ENCODE peak calls at places on chromosomes 6 and 20, in eight cellular contexts. One of them, this sample, is unnamed.

GRCh38 chr6:47519279-47519678 is 41.7 kb downstream of the CD2AP start:
- DNase-seq in AG08396: no peak
- DNase-seq in amniotic stem cell: no peak
- DNase-seq in T-helper 9 cell: no peak
- DNase-seq in NT2/D1: no peak
- DNase-seq in T-helper 17 cell: no peak
- DNase-seq in NCI-H1417: no peak
- DNase-seq in stimulated activated naive CD4-positive, alpha-beta T cell treated with Interleukin-2 at 50 U/mL for 16 hours: no peak
- DNase-seq in this sample: no peak

GRCh38 chr6:15905488-15906392 is 223.1 kb upstream of the MYLIP start:
- DNase-seq in T-helper 9 cell: no peak
- DNase-seq in NT2/D1: no peak
- DNase-seq in AG08396: no peak
- DNase-seq in stimulated activated naive CD4-positive, alpha-beta T cell treated with Interleukin-2 at 50 U/mL for 16 hours: no peak
- DNase-seq in T-helper 17 cell: no peak
- DNase-seq in NCI-H1417: no peak
- DNase-seq in amniotic stem cell: no peak
- DNase-seq in this sample: no peak

GRCh38 chr6:111737065-111737521 is 131.4 kb upstream of the TRAF3IP2 start:
- DNase-seq in stimulated activated naive CD4-positive, alpha-beta T cell treated with Interleukin-2 at 50 U/mL for 16 hours: peak; percentile 43
- DNase-seq in T-helper 9 cell: no peak
- DNase-seq in NT2/D1: no peak
- DNase-seq in T-helper 17 cell: no peak
- DNase-seq in AG08396: no peak
- DNase-seq in NCI-H1417: no peak
- DNase-seq in amniotic stem cell: no peak
- DNase-seq in this sample: no peak

GRCh38 chr6:137332637-137333228 is 113.5 kb upstream of the IFNGR1 start:
- DNase-seq in NT2/D1: no peak
- DNase-seq in T-helper 17 cell: no peak
- DNase-seq in amniotic stem cell: no peak
- DNase-seq in AG08396: no peak
- DNase-seq in T-helper 9 cell: no peak
- DNase-seq in stimulated activated naive CD4-positive, alpha-beta T cell treated with Interleukin-2 at 50 U/mL for 16 hours: no peak
- DNase-seq in NCI-H1417: no peak
- DNase-seq in this sample: no peak

GRCh38 chr6:135600086-135600702 is 102.7 kb upstream of the AHI1 start:
- DNase-seq in NCI-H1417: peak; percentile 98
- DNase-seq in T-helper 9 cell: no peak
- DNase-seq in AG08396: no peak
- DNase-seq in amniotic stem cell: no peak
- DNase-seq in T-helper 17 cell: no peak
- DNase-seq in stimulated activated naive CD4-positive, alpha-beta T cell treated with Interleukin-2 at 50 U/mL for 16 hours: no peak
- DNase-seq in NT2/D1: no peak
- DNase-seq in this sample: peak; percentile 97

GRCh38 chr6:130322673-130323268 is 43.0 kb upstream of the TMEM200A start:
- DNase-seq in AG08396: peak; percentile 21
- DNase-seq in T-helper 17 cell: peak; percentile 14
- DNase-seq in amniotic stem cell: peak; percentile 63
- DNase-seq in NCI-H1417: peak; percentile 48
- DNase-seq in NT2/D1: peak; percentile 39
- DNase-seq in T-helper 9 cell: peak; percentile 27
- DNase-seq in stimulated activated naive CD4-positive, alpha-beta T cell treated with Interleukin-2 at 50 U/mL for 16 hours: peak; percentile 27
- DNase-seq in this sample: peak; percentile 48

GRCh38 chr6:133749427-133749826 is 139.5 kb upstream of the TCF21 start:
- DNase-seq in T-helper 17 cell: no peak
- DNase-seq in NCI-H1417: no peak
- DNase-seq in amniotic stem cell: no peak
- DNase-seq in stimulated activated naive CD4-positive, alpha-beta T cell treated with Interleukin-2 at 50 U/mL for 16 hours: no peak
- DNase-seq in T-helper 9 cell: no peak
- DNase-seq in AG08396: no peak
- DNase-seq in NT2/D1: no peak
- DNase-seq in this sample: no peak

GRCh38 chr6:38058022-38058421 is 238.5 kb downstream of the ZFAND3 start:
- DNase-seq in NT2/D1: no peak
- DNase-seq in T-helper 9 cell: no peak
- DNase-seq in T-helper 17 cell: no peak
- DNase-seq in AG08396: peak; percentile 35
- DNase-seq in stimulated activated naive CD4-positive, alpha-beta T cell treated with Interleukin-2 at 50 U/mL for 16 hours: peak; percentile 65
- DNase-seq in amniotic stem cell: peak; percentile 31
- DNase-seq in NCI-H1417: no peak
- DNase-seq in this sample: no peak

GRCh38 chr6:125748534-125749111 is 809 bp upstream of the HEY2 start:
- DNase-seq in amniotic stem cell: no peak
- DNase-seq in NT2/D1: no peak
- DNase-seq in T-helper 17 cell: no peak
- DNase-seq in NCI-H1417: peak; percentile 26
- DNase-seq in stimulated activated naive CD4-positive, alpha-beta T cell treated with Interleukin-2 at 50 U/mL for 16 hours: no peak
- DNase-seq in T-helper 9 cell: no peak
- DNase-seq in AG08396: peak; percentile 19
- DNase-seq in this sample: peak; percentile 60

GRCh38 chr6:157385482-157385881 is 4.5 kb downstream of the ZDHHC14 start:
- DNase-seq in amniotic stem cell: no peak
- DNase-seq in T-helper 17 cell: no peak
- DNase-seq in NT2/D1: no peak
- DNase-seq in AG08396: no peak
- DNase-seq in NCI-H1417: no peak
- DNase-seq in T-helper 9 cell: no peak
- DNase-seq in stimulated activated naive CD4-positive, alpha-beta T cell treated with Interleukin-2 at 50 U/mL for 16 hours: no peak
- DNase-seq in this sample: no peak

GRCh38 chr6:124858564-124858963 is 103.7 kb upstream of the RNF217 start:
- DNase-seq in NT2/D1: no peak
- DNase-seq in T-helper 9 cell: no peak
- DNase-seq in amniotic stem cell: no peak
- DNase-seq in NCI-H1417: no peak
- DNase-seq in stimulated activated naive CD4-positive, alpha-beta T cell treated with Interleukin-2 at 50 U/mL for 16 hours: no peak
- DNase-seq in AG08396: no peak
- DNase-seq in T-helper 17 cell: no peak
- DNase-seq in this sample: no peak

GRCh38 chr6:98272061-98272460 is 562.3 kb upstream of the POU3F2 start:
- DNase-seq in NCI-H1417: peak; percentile 23
- DNase-seq in stimulated activated naive CD4-positive, alpha-beta T cell treated with Interleukin-2 at 50 U/mL for 16 hours: no peak
- DNase-seq in NT2/D1: no peak
- DNase-seq in T-helper 17 cell: no peak
- DNase-seq in amniotic stem cell: no peak
- DNase-seq in T-helper 9 cell: no peak
- DNase-seq in AG08396: no peak
- DNase-seq in this sample: no peak

GRCh38 chr6:165597821-165598220 is 65.2 kb downstream of the PDE10A start:
- DNase-seq in T-helper 17 cell: no peak
- DNase-seq in NT2/D1: no peak
- DNase-seq in amniotic stem cell: no peak
- DNase-seq in AG08396: no peak
- DNase-seq in stimulated activated naive CD4-positive, alpha-beta T cell treated with Interleukin-2 at 50 U/mL for 16 hours: no peak
- DNase-seq in NCI-H1417: no peak
- DNase-seq in T-helper 9 cell: no peak
- DNase-seq in this sample: no peak

GRCh38 chr20:8749986-8750385 is 318.9 kb upstream of the PLCB4 start:
- DNase-seq in NT2/D1: no peak
- DNase-seq in NCI-H1417: no peak
- DNase-seq in AG08396: peak; percentile 13
- DNase-seq in amniotic stem cell: no peak
- DNase-seq in T-helper 9 cell: no peak
- DNase-seq in T-helper 17 cell: no peak
- DNase-seq in stimulated activated naive CD4-positive, alpha-beta T cell treated with Interleukin-2 at 50 U/mL for 16 hours: no peak
- DNase-seq in this sample: no peak

GRCh38 chr20:5492941-5493340 is 176.2 kb upstream of the PROKR2 start:
- DNase-seq in stimulated activated naive CD4-positive, alpha-beta T cell treated with Interleukin-2 at 50 U/mL for 16 hours: no peak
- DNase-seq in NCI-H1417: no peak
- DNase-seq in T-helper 17 cell: no peak
- DNase-seq in amniotic stem cell: no peak
- DNase-seq in T-helper 9 cell: no peak
- DNase-seq in NT2/D1: no peak
- DNase-seq in AG08396: no peak
- DNase-seq in this sample: no peak

GRCh38 chr20:37243076-37243936 is 18.3 kb downstream of the GHRH start:
- DNase-seq in T-helper 17 cell: no peak
- DNase-seq in stimulated activated naive CD4-positive, alpha-beta T cell treated with Interleukin-2 at 50 U/mL for 16 hours: no peak
- DNase-seq in NCI-H1417: peak; percentile 43
- DNase-seq in NT2/D1: no peak
- DNase-seq in amniotic stem cell: no peak
- DNase-seq in T-helper 9 cell: no peak
- DNase-seq in AG08396: no peak
- DNase-seq in this sample: no peak

This sample was measured in NCI-H1105.